ENCODE peak calls at places on chromosomes 5 and 9, in four cellular contexts. One of them, this sample, is unnamed. For H3K27me3, the result is how much of the 10 kb centered on the place peaks cover.

GRCh38 chr9:133333011-133333410 is 3.0 kb downstream of the SURF6 start:
- DNase-seq in HCT116: no peak
- DNase-seq in A673: no peak
- DNase-seq in neural progenitor cell: no peak
- DNase-seq in this sample: no peak

GRCh38 chr5:142819816-142820215 is 49.6 kb downstream of the ARHGAP26 start:
- DNase-seq in neural progenitor cell: no peak
- DNase-seq in A673: no peak
- DNase-seq in HCT116: no peak
- DNase-seq in this sample: no peak

GRCh38 chr5:177327539-177328522 is 16.1 kb upstream of the MXD3 start:
- DNase-seq in HCT116: no peak
- DNase-seq in neural progenitor cell: no peak
- DNase-seq in A673: no peak
- DNase-seq in this sample: no peak

GRCh38 chr9:3398232-3398648 is 127.6 kb downstream of the RFX3 start:
- DNase-seq in HCT116: no peak
- DNase-seq in A673: peak
- DNase-seq in neural progenitor cell: no peak
- DNase-seq in this sample: no peak

GRCh38 chr5:38008198-38008597 is 168.4 kb upstream of the GDNF start:
- DNase-seq in A673: peak
- DNase-seq in neural progenitor cell: no peak
- DNase-seq in HCT116: no peak
- DNase-seq in this sample: no peak

GRCh38 chr9:134752476-134752875 is 110.9 kb downstream of the COL5A1 start:
- DNase-seq in neural progenitor cell: no peak
- DNase-seq in HCT116: no peak
- DNase-seq in A673: no peak
- DNase-seq in this sample: no peak

GRCh38 chr5:176806137-176806536 is 4.2 kb upstream of the UNC5A start:
- DNase-seq in neural progenitor cell: peak
- DNase-seq in A673: no peak
- DNase-seq in HCT116: no peak
- DNase-seq in this sample: no peak

GRCh38 chr5:72063219-72063819 is 44.0 kb upstream of the MAP1B start:
- DNase-seq in A673: peak
- DNase-seq in HCT116: no peak
- DNase-seq in neural progenitor cell: peak
- DNase-seq in this sample: no peak

GRCh38 chr9:82682431-82682830 is 380.5 kb downstream of the RASEF start:
- DNase-seq in neural progenitor cell: no peak
- DNase-seq in A673: no peak
- DNase-seq in HCT116: no peak
- DNase-seq in this sample: no peak

GRCh38 chr9:128275198-128276007 is at the start of gene GOLGA2:
- DNase-seq in A673: peak
- DNase-seq in HCT116: peak
- DNase-seq in neural progenitor cell: peak
- DNase-seq in this sample: no peak

GRCh38 chr9:134594376-134594941 is 47.1 kb upstream of the COL5A1 start:
- DNase-seq in HCT116: no peak
- DNase-seq in A673: no peak
- DNase-seq in neural progenitor cell: no peak
- DNase-seq in this sample: no peak

GRCh38 chr5:151568036-151568435 is 23.1 kb downstream of the FAT2 start:
- DNase-seq in HCT116: no peak
- DNase-seq in neural progenitor cell: no peak
- DNase-seq in A673: no peak
- DNase-seq in this sample: no peak

GRCh38 chr9:121398374-121398773 is 28.3 kb upstream of the STOM start:
- DNase-seq in neural progenitor cell: no peak
- DNase-seq in A673: no peak
- DNase-seq in HCT116: no peak
- DNase-seq in this sample: peak

GRCh38 chr5:57299945-57300344 is 126.1 kb downstream of the GPBP1 start:
- DNase-seq in neural progenitor cell: no peak
- DNase-seq in HCT116: no peak
- DNase-seq in A673: no peak
- DNase-seq in this sample: no peak

GRCh38 chr5:77850536-77851228 is 74.5 kb upstream of the TBCA start:
- DNase-seq in A673: no peak
- DNase-seq in neural progenitor cell: peak
- DNase-seq in HCT116: no peak
- DNase-seq in this sample: no peak

GRCh38 chr9:18595597-18595996 is 121.6 kb downstream of the ADAMTSL1 start:
- DNase-seq in neural progenitor cell: no peak
- DNase-seq in HCT116: no peak
- DNase-seq in A673: no peak
- DNase-seq in this sample: no peak

GRCh38 chr9:114968710-114969109 is 38.3 kb upstream of the TNFSF8 start:
- DNase-seq in HCT116: no peak
- DNase-seq in neural progenitor cell: peak
- DNase-seq in A673: peak
- DNase-seq in this sample: no peak

GRCh38 chr9:13361076-13361475 is 81.6 kb upstream of the MPDZ start:
- DNase-seq in A673: no peak
- DNase-seq in HCT116: no peak
- DNase-seq in neural progenitor cell: no peak
- DNase-seq in this sample: no peak

GRCh38 chr9:94906181-94906580 is 179.7 kb downstream of the AOPEP start:
- DNase-seq in neural progenitor cell: no peak
- DNase-seq in A673: no peak
- DNase-seq in HCT116: no peak
- DNase-seq in this sample: no peak

GRCh38 chr5:71943874-71944273 is 163.4 kb upstream of the MAP1B start:
- DNase-seq in A673: no peak
- DNase-seq in HCT116: no peak
- DNase-seq in neural progenitor cell: no peak
- DNase-seq in this sample: no peak

GRCh38 chr5:6106756-6107155 is 271.6 kb downstream of the MED10 start:
- DNase-seq in neural progenitor cell: no peak
- DNase-seq in A673: no peak
- DNase-seq in HCT116: no peak
- DNase-seq in this sample: no peak
- H3K27me3 ChIP-seq in neural progenitor cell: under half
- H3K27me3 ChIP-seq in A673: under half
- H3K27me3 ChIP-seq in HCT116: under half
- H3K27me3 ChIP-seq in this sample: under half

DNA sequence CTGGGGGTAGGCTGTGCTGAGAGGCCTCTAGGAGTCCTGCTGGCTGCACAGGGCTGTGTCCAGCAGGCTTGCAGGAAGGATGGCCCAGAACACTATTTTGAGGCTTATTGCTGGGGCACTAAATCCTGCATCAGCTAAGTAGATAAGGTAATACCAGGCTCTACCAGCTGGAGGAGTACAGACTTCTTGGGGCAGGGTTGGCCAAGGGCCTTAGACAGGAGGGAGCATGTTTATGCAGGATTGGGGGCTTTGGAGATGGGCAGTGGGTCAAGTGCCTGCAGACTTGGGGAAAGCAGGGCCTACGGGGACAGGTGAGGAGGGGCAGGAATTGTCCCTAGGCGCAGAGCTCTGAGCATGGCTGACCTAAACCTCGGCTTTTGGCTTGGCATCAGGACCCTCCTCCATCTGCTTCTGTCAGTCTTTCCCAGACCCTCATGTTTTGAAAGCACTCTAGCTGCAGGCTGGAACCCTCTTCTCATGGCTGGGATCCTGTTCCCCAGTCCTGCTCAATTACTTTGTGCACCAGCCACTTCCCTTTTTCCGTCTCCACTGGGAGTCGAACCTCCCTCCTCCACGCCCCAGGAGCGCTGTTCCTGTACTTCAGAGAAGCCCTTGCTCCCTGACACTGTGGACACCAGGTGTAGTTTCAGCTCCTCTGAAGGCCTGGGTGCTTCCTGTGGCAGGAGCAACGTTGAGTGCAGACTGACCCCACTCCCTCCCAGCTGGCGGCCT is 61.0 kb upstream of the SPTLC1 start:
- DNase-seq in neural progenitor cell: peak
- DNase-seq in HCT116: peak
- DNase-seq in A673: no peak
- DNase-seq in this sample: no peak
- TF ChIP-seq CTCF in neural progenitor cell: peak
- TF ChIP-seq CTCF in HCT116: peak
- TF ChIP-seq CTCF in A673: peak
- TF ChIP-seq CTCF in this sample: peak

GRCh38 chr5:6447384-6448140 is 1.1 kb upstream of the UBE2QL1 start:
- DNase-seq in neural progenitor cell: no peak
- DNase-seq in A673: no peak
- DNase-seq in HCT116: no peak
- DNase-seq in this sample: no peak
- H3K27me3 ChIP-seq in neural progenitor cell: half or more
- H3K27me3 ChIP-seq in A673: under half
- H3K27me3 ChIP-seq in HCT116: under half
- H3K27me3 ChIP-seq in this sample: under half

DNA sequence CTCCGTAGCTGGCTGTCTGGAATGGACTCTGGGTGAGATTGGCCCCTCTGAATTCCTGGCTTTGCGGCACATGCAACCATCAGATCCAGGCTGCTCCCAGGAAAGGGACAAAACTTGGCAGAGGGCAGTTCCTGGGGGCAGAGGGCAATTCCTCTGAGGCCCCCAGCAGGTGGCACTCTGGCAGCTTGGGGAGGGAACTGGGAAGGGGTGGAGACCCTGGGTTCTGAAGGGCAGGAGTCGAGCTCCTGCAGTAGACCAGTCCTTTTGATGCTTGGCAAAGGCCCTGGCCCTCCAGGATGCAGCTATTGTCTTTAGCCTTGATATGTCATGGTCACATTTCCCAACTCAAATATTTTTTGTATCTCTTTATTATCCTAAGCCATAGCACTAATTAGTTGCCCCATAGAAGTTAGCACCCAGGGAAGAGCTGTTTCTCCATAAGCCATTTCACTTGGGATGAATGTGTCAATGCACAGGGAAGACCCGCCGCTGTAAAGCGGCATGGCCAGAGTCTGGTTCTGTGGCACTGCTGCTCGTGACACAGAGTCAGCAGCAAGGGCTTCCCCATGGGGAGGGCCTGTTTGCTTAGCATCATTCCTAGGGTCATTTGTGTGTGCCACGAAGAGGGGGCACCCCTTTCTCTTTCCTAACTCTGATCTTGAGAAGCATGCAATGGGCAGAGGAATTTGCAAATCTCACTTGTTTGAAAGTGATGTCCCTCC is 51.2 kb upstream of the CDK20 start:
- DNase-seq in neural progenitor cell: no peak
- DNase-seq in A673: no peak
- DNase-seq in HCT116: no peak
- DNase-seq in this sample: no peak
- TF ChIP-seq CTCF in neural progenitor cell: peak
- TF ChIP-seq CTCF in A673: no peak
- TF ChIP-seq CTCF in HCT116: no peak
- TF ChIP-seq CTCF in this sample: no peak

GRCh38 chr5:619444-619843 is 7.3 kb downstream of the CEP72 start:
- DNase-seq in HCT116: no peak
- DNase-seq in A673: no peak
- DNase-seq in neural progenitor cell: no peak
- DNase-seq in this sample: no peak

GRCh38 chr5:616342-617039 is 4.4 kb downstream of the CEP72 start:
- DNase-seq in A673: no peak
- DNase-seq in neural progenitor cell: no peak
- DNase-seq in HCT116: no peak
- DNase-seq in this sample: no peak

GRCh38 chr5:620152-620551 is 8.0 kb downstream of the CEP72 start:
- DNase-seq in neural progenitor cell: no peak
- DNase-seq in HCT116: no peak
- DNase-seq in A673: no peak
- DNase-seq in this sample: no peak

GRCh38 chr5:618450-618849 is 6.3 kb downstream of the CEP72 start:
- DNase-seq in A673: no peak
- DNase-seq in neural progenitor cell: no peak
- DNase-seq in HCT116: no peak
- DNase-seq in this sample: no peak

DNA sequence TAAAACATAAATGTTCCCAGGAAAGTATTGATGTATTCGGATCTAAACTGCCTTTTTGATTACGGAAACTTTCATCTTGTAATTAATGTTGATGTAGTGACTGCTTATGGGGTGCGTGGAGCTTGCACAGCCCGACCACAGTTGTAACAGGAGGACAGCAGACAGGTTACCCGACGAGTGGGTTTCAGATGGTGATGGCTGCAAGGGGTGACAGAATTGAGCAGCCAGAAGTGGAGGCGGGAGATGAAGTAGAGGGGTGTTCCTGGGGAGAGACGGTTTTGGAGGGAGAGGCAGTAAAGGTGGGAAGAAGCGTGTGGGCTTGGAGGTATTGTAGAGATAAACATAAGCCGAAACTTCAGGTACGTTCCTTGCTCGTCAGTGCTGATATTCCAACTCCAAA is 5.8 kb downstream of the CEP72 start:
- DNase-seq in neural progenitor cell: no peak
- DNase-seq in A673: no peak
- DNase-seq in HCT116: no peak
- DNase-seq in this sample: no peak
- H3K27me3 ChIP-seq in neural progenitor cell: under half
- H3K27me3 ChIP-seq in A673: under half
- H3K27me3 ChIP-seq in HCT116: under half
- H3K27me3 ChIP-seq in this sample: under half

DNA sequence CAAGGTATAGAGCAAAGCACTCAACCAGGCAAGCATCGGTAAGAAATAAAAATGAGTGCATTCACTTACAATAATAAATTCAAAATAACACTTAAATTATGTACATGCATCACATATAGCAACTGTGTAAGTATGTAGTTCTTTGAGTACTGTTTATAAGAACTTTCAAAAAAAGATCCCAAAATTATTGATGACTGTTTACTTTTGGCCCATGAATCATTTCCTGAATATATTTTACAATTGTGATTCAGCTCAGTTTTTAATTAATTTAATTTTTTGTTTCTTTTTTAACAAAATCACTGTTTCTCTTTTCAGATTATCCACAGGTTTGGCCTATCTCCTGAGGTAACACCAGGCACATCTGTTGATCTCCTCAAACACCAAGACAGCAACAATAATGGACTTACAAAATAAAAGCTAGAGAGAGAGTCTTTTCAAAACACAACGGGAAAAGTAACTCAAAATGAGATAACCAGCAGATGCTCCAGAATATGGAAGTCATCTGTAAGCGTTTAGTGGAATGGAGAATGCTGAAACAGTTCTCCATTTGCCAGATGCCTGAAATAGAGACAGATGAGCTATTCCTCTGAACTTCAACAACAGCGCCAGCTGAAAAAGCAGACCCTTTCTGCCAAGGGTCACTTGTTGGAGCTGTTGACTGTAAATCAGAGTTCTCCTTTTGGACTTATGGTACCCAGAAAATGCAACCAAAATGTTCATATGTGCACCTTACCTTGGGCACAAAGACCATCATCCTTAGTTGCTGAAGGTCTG is 348.6 kb upstream of the RGMB start:
- DNase-seq in A673: no peak
- DNase-seq in HCT116: no peak
- DNase-seq in neural progenitor cell: no peak
- DNase-seq in this sample: peak
- TF ChIP-seq CTCF in A673: no peak
- TF ChIP-seq CTCF in HCT116: no peak
- TF ChIP-seq CTCF in neural progenitor cell: no peak
- TF ChIP-seq CTCF in this sample: no peak